ENCODE peak calls at places on chromosomes 6 and 20, in seven cellular contexts. One of them, this sample, is unnamed.

GRCh38 chr20:57882451-57883161 is 172.8 kb upstream of the PMEPA1 start:
- DNase-seq in neural progenitor cell: no peak
- DNase-seq in GM13976: no peak
- DNase-seq in LNCaP clone FGC: no peak
- DNase-seq in GM10248: no peak
- DNase-seq in PC-3: peak
- DNase-seq in fibroblast of lung: no peak
- DNase-seq in this sample: no peak

GRCh38 chr6:40359808-40360207 is 227.4 kb downstream of the LRFN2 start:
- DNase-seq in neural progenitor cell: no peak
- DNase-seq in GM13976: no peak
- DNase-seq in LNCaP clone FGC: no peak
- DNase-seq in GM10248: no peak
- DNase-seq in PC-3: no peak
- DNase-seq in fibroblast of lung: no peak
- DNase-seq in this sample: no peak

GRCh38 chr6:121055572-121056163 is 278.6 kb downstream of the TBC1D32 start:
- DNase-seq in neural progenitor cell: peak
- DNase-seq in GM13976: peak
- DNase-seq in LNCaP clone FGC: peak
- DNase-seq in GM10248: peak
- DNase-seq in PC-3: peak
- DNase-seq in fibroblast of lung: peak
- DNase-seq in this sample: no peak

GRCh38 chr20:19934792-19935491 is 82.2 kb upstream of the NAA20 start:
- DNase-seq in neural progenitor cell: no peak
- DNase-seq in GM13976: peak
- DNase-seq in LNCaP clone FGC: peak
- DNase-seq in GM10248: peak
- DNase-seq in PC-3: peak
- DNase-seq in fibroblast of lung: no peak
- DNase-seq in this sample: no peak

GRCh38 chr20:50913976-50914375 is 17.3 kb downstream of the ADNP start:
- DNase-seq in neural progenitor cell: no peak
- DNase-seq in GM13976: no peak
- DNase-seq in LNCaP clone FGC: no peak
- DNase-seq in GM10248: no peak
- DNase-seq in PC-3: peak
- DNase-seq in fibroblast of lung: peak
- DNase-seq in this sample: no peak

GRCh38 chr20:24034820-24035219 is 46.2 kb upstream of the GGTLC1 start:
- DNase-seq in neural progenitor cell: no peak
- DNase-seq in GM13976: no peak
- DNase-seq in LNCaP clone FGC: peak
- DNase-seq in GM10248: no peak
- DNase-seq in PC-3: peak
- DNase-seq in fibroblast of lung: no peak
- DNase-seq in this sample: no peak

GRCh38 chr6:16727996-16728395 is 33.3 kb downstream of the ATXN1 start:
- DNase-seq in neural progenitor cell: no peak
- DNase-seq in GM13976: no peak
- DNase-seq in LNCaP clone FGC: no peak
- DNase-seq in GM10248: no peak
- DNase-seq in PC-3: no peak
- DNase-seq in fibroblast of lung: no peak
- DNase-seq in this sample: no peak

GRCh38 chr6:118280210-118280609 is 267.9 kb upstream of the PLN start:
- DNase-seq in neural progenitor cell: no peak
- DNase-seq in GM13976: peak
- DNase-seq in LNCaP clone FGC: no peak
- DNase-seq in GM10248: peak
- DNase-seq in PC-3: no peak
- DNase-seq in fibroblast of lung: no peak
- DNase-seq in this sample: no peak

GRCh38 chr6:10528170-10528981 is 7.2 kb downstream of the GCNT2 start:
- DNase-seq in neural progenitor cell: no peak
- DNase-seq in GM13976: peak
- DNase-seq in LNCaP clone FGC: peak
- DNase-seq in GM10248: peak
- DNase-seq in PC-3: peak
- DNase-seq in fibroblast of lung: peak
- DNase-seq in this sample: no peak

GRCh38 chr6:84332139-84333034 is 104.9 kb upstream of the CEP162 start:
- DNase-seq in neural progenitor cell: no peak
- DNase-seq in GM13976: peak
- DNase-seq in LNCaP clone FGC: no peak
- DNase-seq in GM10248: peak
- DNase-seq in PC-3: no peak
- DNase-seq in fibroblast of lung: no peak
- DNase-seq in this sample: no peak

GRCh38 chr6:128474481-128474880 is 45.9 kb downstream of the PTPRK start:
- DNase-seq in neural progenitor cell: no peak
- DNase-seq in GM13976: no peak
- DNase-seq in LNCaP clone FGC: no peak
- DNase-seq in GM10248: no peak
- DNase-seq in PC-3: no peak
- DNase-seq in fibroblast of lung: no peak
- DNase-seq in this sample: no peak

GRCh38 chr6:47938411-47938810 is 156.6 kb downstream of the OPN5 start:
- DNase-seq in neural progenitor cell: no peak
- DNase-seq in GM13976: no peak
- DNase-seq in LNCaP clone FGC: no peak
- DNase-seq in GM10248: no peak
- DNase-seq in PC-3: no peak
- DNase-seq in fibroblast of lung: no peak
- DNase-seq in this sample: no peak

GRCh38 chr6:11271228-11271627 is 38.8 kb upstream of the NEDD9 start:
- DNase-seq in neural progenitor cell: no peak
- DNase-seq in GM13976: no peak
- DNase-seq in LNCaP clone FGC: no peak
- DNase-seq in GM10248: no peak
- DNase-seq in PC-3: no peak
- DNase-seq in fibroblast of lung: peak
- DNase-seq in this sample: no peak

GRCh38 chr20:25544760-25545159 is 40.6 kb downstream of the NINL start:
- DNase-seq in neural progenitor cell: no peak
- DNase-seq in GM13976: no peak
- DNase-seq in LNCaP clone FGC: no peak
- DNase-seq in GM10248: no peak
- DNase-seq in PC-3: no peak
- DNase-seq in fibroblast of lung: no peak
- DNase-seq in this sample: no peak

GRCh38 chr6:142842423-142843261 is 102.3 kb downstream of the HIVEP2 start:
- DNase-seq in neural progenitor cell: no peak
- DNase-seq in GM13976: peak
- DNase-seq in LNCaP clone FGC: no peak
- DNase-seq in GM10248: peak
- DNase-seq in PC-3: peak
- DNase-seq in fibroblast of lung: peak
- DNase-seq in this sample: no peak

GRCh38 chr6:42819803-42820508 is 38.1 kb downstream of the BICRAL start:
- DNase-seq in neural progenitor cell: peak
- DNase-seq in GM13976: no peak
- DNase-seq in LNCaP clone FGC: no peak
- DNase-seq in GM10248: no peak
- DNase-seq in PC-3: no peak
- DNase-seq in fibroblast of lung: peak
- DNase-seq in this sample: no peak

GRCh38 chr6:17519120-17519519 is 81.0 kb upstream of the FAM8A1 start:
- DNase-seq in neural progenitor cell: no peak
- DNase-seq in GM13976: no peak
- DNase-seq in LNCaP clone FGC: no peak
- DNase-seq in GM10248: no peak
- DNase-seq in PC-3: no peak
- DNase-seq in fibroblast of lung: peak
- DNase-seq in this sample: no peak

GRCh38 chr20:59627298-59627697 is 23.0 kb downstream of the PHACTR3 start:
- DNase-seq in neural progenitor cell: no peak
- DNase-seq in GM13976: no peak
- DNase-seq in LNCaP clone FGC: no peak
- DNase-seq in GM10248: no peak
- DNase-seq in PC-3: no peak
- DNase-seq in fibroblast of lung: no peak
- DNase-seq in this sample: no peak

GRCh38 chr6:52416629-52417151 is 3.5 kb upstream of the EFHC1 start:
- DNase-seq in neural progenitor cell: peak
- DNase-seq in GM13976: peak
- DNase-seq in LNCaP clone FGC: peak
- DNase-seq in GM10248: peak
- DNase-seq in PC-3: peak
- DNase-seq in fibroblast of lung: peak
- DNase-seq in this sample: no peak

GRCh38 chr6:113540491-113540890 is 316.7 kb upstream of the MARCKS start:
- DNase-seq in neural progenitor cell: no peak
- DNase-seq in GM13976: no peak
- DNase-seq in LNCaP clone FGC: no peak
- DNase-seq in GM10248: no peak
- DNase-seq in PC-3: peak
- DNase-seq in fibroblast of lung: no peak
- DNase-seq in this sample: no peak

GRCh38 chr6:131400054-131400781 is 172.8 kb upstream of the ARG1 start:
- DNase-seq in neural progenitor cell: no peak
- DNase-seq in GM13976: no peak
- DNase-seq in LNCaP clone FGC: no peak
- DNase-seq in GM10248: no peak
- DNase-seq in PC-3: peak
- DNase-seq in fibroblast of lung: peak
- DNase-seq in this sample: no peak

GRCh38 chr6:16336056-16336810 is 97.8 kb downstream of the GMPR start:
- DNase-seq in neural progenitor cell: no peak
- DNase-seq in GM13976: no peak
- DNase-seq in LNCaP clone FGC: no peak
- DNase-seq in GM10248: no peak
- DNase-seq in PC-3: no peak
- DNase-seq in fibroblast of lung: no peak
- DNase-seq in this sample: no peak

GRCh38 chr6:25614052-25614451 is 38.0 kb upstream of the SCGN start:
- DNase-seq in neural progenitor cell: peak
- DNase-seq in GM13976: no peak
- DNase-seq in LNCaP clone FGC: no peak
- DNase-seq in GM10248: no peak
- DNase-seq in PC-3: no peak
- DNase-seq in fibroblast of lung: no peak
- DNase-seq in this sample: no peak
- TF ChIP-seq CTCF in neural progenitor cell: no peak
- TF ChIP-seq CTCF in GM13976: no peak
- TF ChIP-seq CTCF in LNCaP clone FGC: no peak
- TF ChIP-seq CTCF in GM10248: no peak
- TF ChIP-seq CTCF in PC-3: no peak
- TF ChIP-seq CTCF in fibroblast of lung: no peak
- TF ChIP-seq CTCF in this sample: no peak

GRCh38 chr20:45253260-45253659 is 1.1 kb downstream of the SLPI start:
- DNase-seq in neural progenitor cell: no peak
- DNase-seq in GM13976: no peak
- DNase-seq in LNCaP clone FGC: no peak
- DNase-seq in GM10248: no peak
- DNase-seq in PC-3: peak
- DNase-seq in fibroblast of lung: no peak
- DNase-seq in this sample: no peak
- TF ChIP-seq CTCF in neural progenitor cell: no peak
- TF ChIP-seq CTCF in GM13976: no peak
- TF ChIP-seq CTCF in LNCaP clone FGC: no peak
- TF ChIP-seq CTCF in GM10248: no peak
- TF ChIP-seq CTCF in PC-3: no peak
- TF ChIP-seq CTCF in fibroblast of lung: no peak
- TF ChIP-seq CTCF in this sample: no peak

GRCh38 chr6:30612213-30612612 is 4.8 kb downstream of the PPP1R10 start:
- DNase-seq in neural progenitor cell: peak
- DNase-seq in GM13976: no peak
- DNase-seq in LNCaP clone FGC: no peak
- DNase-seq in GM10248: no peak
- DNase-seq in PC-3: peak
- DNase-seq in fibroblast of lung: peak
- DNase-seq in this sample: no peak
- TF ChIP-seq CTCF in neural progenitor cell: peak
- TF ChIP-seq CTCF in GM13976: no peak
- TF ChIP-seq CTCF in LNCaP clone FGC: peak
- TF ChIP-seq CTCF in GM10248: no peak
- TF ChIP-seq CTCF in PC-3: peak
- TF ChIP-seq CTCF in fibroblast of lung: peak
- TF ChIP-seq CTCF in this sample: no peak

DNA sequence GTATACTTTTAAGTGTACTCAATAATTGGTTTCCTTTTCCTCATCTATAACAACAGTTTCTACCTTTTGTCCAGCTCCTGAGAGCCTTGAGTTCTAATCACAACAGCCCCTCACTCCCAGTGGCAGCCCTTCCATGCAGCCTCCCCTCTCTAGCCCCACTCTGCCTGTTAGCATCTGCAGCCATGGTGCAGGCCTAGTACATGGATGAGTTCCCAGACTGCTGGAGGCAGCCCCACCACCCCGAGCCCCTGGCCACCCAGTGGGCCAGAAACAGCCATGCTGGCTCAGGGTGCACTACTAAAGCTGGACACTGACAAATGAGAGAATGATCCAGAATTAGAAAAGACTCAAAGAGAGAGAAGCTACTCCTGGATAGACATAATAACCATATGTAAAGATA is 9.7 kb upstream of the LPIN3 start:
- DNase-seq in neural progenitor cell: no peak
- DNase-seq in GM13976: no peak
- DNase-seq in LNCaP clone FGC: no peak
- DNase-seq in GM10248: no peak
- DNase-seq in PC-3: no peak
- DNase-seq in fibroblast of lung: no peak
- DNase-seq in this sample: no peak
- TF ChIP-seq CTCF in neural progenitor cell: no peak
- TF ChIP-seq CTCF in GM13976: no peak
- TF ChIP-seq CTCF in LNCaP clone FGC: no peak
- TF ChIP-seq CTCF in GM10248: no peak
- TF ChIP-seq CTCF in PC-3: no peak
- TF ChIP-seq CTCF in fibroblast of lung: no peak
- TF ChIP-seq CTCF in this sample: no peak

GRCh38 chr20:1440024-1440423 is 26.6 kb downstream of the NSFL1C start:
- DNase-seq in neural progenitor cell: peak
- DNase-seq in GM13976: peak
- DNase-seq in LNCaP clone FGC: no peak
- DNase-seq in GM10248: no peak
- DNase-seq in PC-3: peak
- DNase-seq in fibroblast of lung: peak
- DNase-seq in this sample: no peak
- TF ChIP-seq CTCF in neural progenitor cell: peak
- TF ChIP-seq CTCF in GM13976: no peak
- TF ChIP-seq CTCF in LNCaP clone FGC: peak
- TF ChIP-seq CTCF in GM10248: peak
- TF ChIP-seq CTCF in PC-3: peak
- TF ChIP-seq CTCF in fibroblast of lung: peak
- TF ChIP-seq CTCF in this sample: no peak

GRCh38 chr6:161435426-161436065 is 161.7 kb upstream of the AGPAT4 start:
- DNase-seq in neural progenitor cell: no peak
- DNase-seq in GM13976: no peak
- DNase-seq in LNCaP clone FGC: no peak
- DNase-seq in GM10248: no peak
- DNase-seq in PC-3: no peak
- DNase-seq in fibroblast of lung: peak
- DNase-seq in this sample: no peak
- TF ChIP-seq CTCF in neural progenitor cell: no peak
- TF ChIP-seq CTCF in GM13976: no peak
- TF ChIP-seq CTCF in LNCaP clone FGC: no peak
- TF ChIP-seq CTCF in GM10248: no peak
- TF ChIP-seq CTCF in PC-3: no peak
- TF ChIP-seq CTCF in fibroblast of lung: no peak
- TF ChIP-seq CTCF in this sample: no peak

This sample was measured in glutamatergic neuron.